ENCODE peak calls at places on chromosomes 3 and 15, in eight cellular contexts. K is PC-3, N is right lobe of liver, Q is A673, V is tibial nerve, P is right atrium auricular region, I is esophagus muscularis mucosa, E is coronary artery. A is an unnamed sample.

GRCh38 chr3:134601539-134602439 is 49.0 kb downstream of the KY start:
- DNase-seq in K (no peak), N (no peak), Q (no peak), V (no peak), P (no peak), I (peak; percentile 84), E (no peak), A (peak; percentile 88)

GRCh38 chr15:48631191-48631770 is 14.2 kb downstream of the FBN1 start:
- DNase-seq in K (no peak), N (no peak), Q (peak; percentile 78), V (no peak), P (no peak), I (no peak), E (no peak), A (peak; percentile 53)

GRCh38 chr3:64501298-64501906 is 186.4 kb downstream of the ADAMTS9 start:
- DNase-seq in K (no peak), N (no peak), Q (no peak), V (no peak), P (no peak), I (no peak), E (no peak), A (no peak)

GRCh38 chr3:156674911-156675743 is 737 bp downstream of the TIPARP start:
- DNase-seq in K (peak; percentile 34), N (peak; percentile 74), Q (peak; percentile 69), V (peak; percentile 43), P (peak; percentile 70), I (no peak), E (peak; percentile 79), A (peak; percentile 87)

GRCh38 chr3:123660900-123661299 is 76.0 kb upstream of the HACD2 start:
- DNase-seq in K (peak; percentile 31), N (peak; percentile 90), Q (peak; percentile 45), V (peak; percentile 87), P (peak; percentile 85), I (peak; percentile 97), E (peak; percentile 98), A (no peak)

GRCh38 chr3:181772166-181772565 is 60.4 kb downstream of the SOX2 start:
- DNase-seq in K (no peak), N (no peak), Q (no peak), V (no peak), P (no peak), I (peak; percentile 8), E (no peak), A (no peak)

GRCh38 chr3:106794442-106794841 is 582.8 kb upstream of the CCDC54 start:
- DNase-seq in K (peak; percentile 67), N (no peak), Q (no peak), V (no peak), P (no peak), I (no peak), E (no peak), A (no peak)

GRCh38 chr3:172687501-172687900 is 23.4 kb downstream of the NCEH1 start:
- DNase-seq in K (no peak), N (no peak), Q (no peak), V (no peak), P (no peak), I (no peak), E (no peak), A (no peak)

GRCh38 chr15:59792359-59792758 is 103.2 kb upstream of the BNIP2 start:
- DNase-seq in K (no peak), N (no peak), Q (no peak), V (no peak), P (no peak), I (no peak), E (no peak), A (no peak)

GRCh38 chr15:59794229-59794886 is 105.2 kb upstream of the BNIP2 start:
- DNase-seq in K (no peak), N (no peak), Q (no peak), V (no peak), P (no peak), I (no peak), E (no peak), A (no peak)

GRCh38 chr15:59798605-59798917 is 109.4 kb upstream of the BNIP2 start:
- DNase-seq in K (no peak), N (no peak), Q (no peak), V (no peak), P (no peak), I (no peak), E (no peak), A (no peak)

GRCh38 chr15:59801649-59802048 is 112.5 kb upstream of the BNIP2 start:
- DNase-seq in K (peak; percentile 2), N (no peak), Q (no peak), V (no peak), P (no peak), I (no peak), E (no peak), A (no peak)

DNA sequence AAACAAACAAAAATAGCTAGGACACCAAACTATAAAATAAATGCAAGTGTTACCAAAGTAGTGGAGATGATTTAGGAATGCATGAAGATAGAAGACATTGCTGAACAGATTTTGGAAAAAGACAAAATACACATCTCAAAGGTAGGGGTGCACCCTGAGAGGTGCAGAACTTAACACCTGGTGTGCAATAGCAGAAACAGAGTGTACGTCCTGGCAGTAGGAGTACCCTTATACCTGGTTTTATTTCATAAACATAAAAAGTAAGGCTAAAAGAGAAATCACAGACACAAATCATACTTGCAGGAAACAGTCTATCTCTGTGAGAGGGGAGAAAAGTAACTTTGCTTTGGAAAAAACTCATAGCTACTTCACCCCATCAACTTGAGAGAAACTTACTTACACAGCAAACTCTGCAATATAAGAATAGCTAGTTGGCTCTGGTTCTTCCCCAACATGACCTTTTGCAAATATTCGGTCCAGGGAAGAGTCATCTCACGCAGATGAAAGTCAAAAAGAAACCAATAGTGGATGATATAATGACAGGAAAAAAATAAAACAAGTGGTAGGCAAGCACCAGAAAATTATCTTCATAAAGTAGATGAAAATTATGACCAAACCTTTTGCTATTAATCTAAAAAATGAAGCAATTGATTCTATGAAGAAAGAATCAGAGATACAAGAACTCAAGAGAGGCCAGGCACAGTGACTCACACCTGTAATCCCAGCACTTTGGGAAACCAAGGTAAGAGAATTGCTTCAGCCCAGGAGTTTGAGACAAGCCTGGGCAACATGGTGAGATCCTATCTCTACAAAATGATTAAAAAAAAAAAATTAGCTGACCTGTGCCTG is 108.9 kb upstream of the BNIP2 start:
- DNase-seq in K (no peak), N (no peak), Q (no peak), V (no peak), P (no peak), I (no peak), E (no peak), A (no peak)
- TF ChIP-seq CTCF in K (no peak), N (no peak), Q (no peak), V (no peak), P (no peak), I (no peak), E (no peak), A (no peak)

GRCh38 chr15:51738553-51738952 is 1.1 kb upstream of the LYSMD2 start:
- DNase-seq in K (no peak), N (no peak), Q (no peak), V (no peak), P (no peak), I (peak; percentile 53), E (no peak), A (no peak)
- H3K4me3 ChIP-seq in K (no peak overlapping the region), N (no peak overlapping the region), Q (no peak overlapping the region), V (no peak overlapping the region), P (no peak overlapping the region), I (no peak overlapping the region), E (no peak overlapping the region), A (no peak overlapping the region)

DNA sequence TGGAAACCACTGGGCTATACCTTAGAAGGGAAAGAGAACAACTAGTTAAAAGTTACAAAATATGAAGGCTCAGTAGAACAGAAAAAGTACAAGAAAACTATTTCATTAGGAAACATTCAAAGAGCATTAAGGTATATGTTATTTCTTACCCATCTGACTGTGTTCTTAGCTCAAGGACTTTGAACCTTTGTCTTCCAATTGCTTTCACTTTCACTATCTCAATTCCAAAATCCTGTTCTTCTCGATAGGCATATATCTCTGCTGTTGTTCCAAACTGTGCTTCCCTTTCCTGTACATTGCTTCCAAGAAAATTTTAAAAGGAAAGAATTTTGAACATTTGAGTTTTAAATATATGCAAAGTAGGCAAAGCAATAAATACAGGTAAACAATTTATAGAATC is 6.9 kb downstream of the CRBN start:
- DNase-seq in K (no peak), N (no peak), Q (peak; percentile 6), V (no peak), P (no peak), I (no peak), E (no peak), A (no peak)
- H3K27ac ChIP-seq in K (no peak overlapping the region), N (peak overlapping the region; percentile 66), Q (peak overlapping the region; percentile 77), V (no peak overlapping the region), P (peak overlapping the region; percentile 66), I (peak overlapping the region; percentile 58), E (no peak overlapping the region), A (no peak overlapping the region)

DNA sequence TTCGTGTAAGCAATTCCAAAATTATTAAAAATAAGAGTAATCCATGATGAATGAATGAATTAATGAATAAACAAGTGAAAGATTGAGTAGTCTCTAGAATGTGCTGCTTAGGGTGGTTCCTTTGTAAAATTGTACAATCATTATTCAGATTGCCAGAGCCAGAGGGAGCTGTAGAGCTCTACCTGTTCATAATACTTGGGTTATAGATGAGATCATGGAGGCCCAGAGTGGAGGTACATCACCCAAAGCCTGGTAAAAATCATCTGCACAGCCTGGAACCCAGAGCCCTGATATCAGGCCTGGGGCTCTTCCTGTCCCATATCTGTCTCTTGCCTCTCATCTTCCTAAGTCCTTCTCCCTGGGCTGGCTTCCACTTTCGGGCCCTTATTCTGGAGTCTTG is 297.2 kb downstream of the RPLP1 start:
- DNase-seq in K (peak; percentile 40), N (no peak), Q (peak; percentile 11), V (no peak), P (no peak), I (no peak), E (no peak), A (no peak)
- TF ChIP-seq CTCF in K (peak; percentile 55), N (peak; percentile 26), Q (peak; percentile 54), V (no peak), P (no peak), I (peak; percentile 11), E (no peak), A (peak; percentile 37)

DNA sequence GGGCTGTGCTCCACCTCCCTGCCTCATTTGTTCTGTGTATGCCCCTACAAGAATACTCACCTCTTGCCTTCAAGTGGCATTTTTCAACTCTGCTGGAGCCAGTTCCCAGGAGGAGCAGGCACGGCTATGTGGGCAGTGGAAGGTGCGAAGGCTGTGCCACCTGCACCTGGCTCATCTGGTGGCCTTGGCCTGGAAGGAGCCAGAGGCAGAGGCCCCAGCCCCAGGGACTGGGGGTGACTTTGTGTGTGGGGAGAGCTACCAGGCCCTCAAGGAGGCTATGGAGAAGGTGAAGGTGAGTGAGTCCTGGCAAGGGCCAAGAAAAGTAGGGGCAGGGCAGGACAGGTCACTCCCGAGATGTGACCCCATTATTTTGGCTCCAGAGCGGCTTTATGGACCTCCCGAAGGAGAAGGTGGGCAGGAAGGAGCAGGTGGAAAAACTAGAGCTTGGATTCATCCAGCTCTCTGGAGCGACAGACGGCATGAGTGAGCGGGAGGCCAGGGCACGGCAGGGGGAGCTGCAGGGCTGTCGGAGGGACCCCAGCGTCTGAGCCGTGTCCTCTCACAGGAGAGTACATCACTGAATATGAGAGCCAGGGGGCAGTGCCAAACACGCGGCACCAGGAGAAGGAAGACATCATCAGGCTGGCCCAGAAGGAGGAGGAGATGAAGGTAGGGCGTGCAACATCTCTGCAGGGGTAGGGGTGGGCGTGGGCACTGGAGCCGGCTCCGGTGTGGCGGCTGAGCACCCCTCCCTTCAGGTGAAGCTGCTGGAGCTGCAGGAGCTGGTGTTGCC is 57.3 kb upstream of the UBE2Q2 start:
- DNase-seq in K (no peak), N (no peak), Q (peak; percentile 72), V (no peak), P (no peak), I (no peak), E (no peak), A (peak; percentile 82)
- H3K4me3 ChIP-seq in K (no peak overlapping the region), N (no peak overlapping the region), Q (no peak overlapping the region), V (no peak overlapping the region), P (no peak overlapping the region), I (no peak overlapping the region), E (no peak overlapping the region), A (no peak overlapping the region)